ENCODE peak calls at places on chromosome 14, in ten cellular contexts. C, Q, F, E, W, H, B, T, Y and R are unnamed samples.

GRCh38 chr14:68337279-68337678 is 455.6 kb downstream of the ZFP36L1 start:
- DNase-seq in H (no peak), F (no peak), E (no peak), B (peak; percentile 86), C (no peak), Q (no peak), Y (no peak), W (no peak), T (no peak), R (no peak)

GRCh38 chr14:31205681-31206535 is 1.7 kb downstream of the HECTD1 start:
- DNase-seq in Y (no peak), H (no peak), W (peak; percentile 88), B (no peak), F (peak; percentile 11), Q (no peak), E (peak; percentile 21), C (no peak), T (peak; percentile 52), R (no peak)

GRCh38 chr14:23566112-23566781 is 1.3 kb downstream of the AP1G2 start:
- DNase-seq in W (no peak), F (no peak), C (no peak), H (no peak), E (no peak), T (no peak), Y (no peak), B (no peak), Q (no peak), R (peak; percentile 46)

GRCh38 chr14:51846631-51847488 is 13.6 kb upstream of the GNG2 start:
- DNase-seq in T (no peak), Y (peak; percentile 75), W (peak; percentile 53), B (peak; percentile 98), C (peak; percentile 84), E (no peak), H (peak; percentile 63), Q (peak; percentile 88), F (peak; percentile 98), R (peak; percentile 63)

GRCh38 chr14:35332517-35333346 is 40.5 kb downstream of the PSMA6 start:
- DNase-seq in W (no peak), C (peak; percentile 69), T (no peak), Q (peak; percentile 44), E (no peak), B (peak; percentile 26), H (peak; percentile 45), F (no peak), Y (peak; percentile 49), R (peak; percentile 74)

GRCh38 chr14:32709072-32709471 is 229.6 kb upstream of the NPAS3 start:
- DNase-seq in Q (no peak), F (no peak), W (peak; percentile 77), Y (no peak), H (no peak), T (no peak), E (no peak), C (no peak), B (no peak), R (no peak)

GRCh38 chr14:47976139-47976538 is 300.7 kb upstream of the MDGA2 start:
- DNase-seq in F (no peak), H (no peak), T (no peak), C (no peak), Y (no peak), E (no peak), W (no peak), B (no peak), Q (no peak), R (no peak)

GRCh38 chr14:55847766-55848165 is 267.8 kb downstream of the KTN1 start:
- DNase-seq in W (peak; percentile 72), C (no peak), Y (no peak), F (no peak), E (no peak), Q (no peak), H (no peak), T (no peak), B (no peak), R (no peak)

GRCh38 chr14:105330491-105330895 is 15.9 kb downstream of the PACS2 start:
- DNase-seq in Q (no peak), H (no peak), W (peak; percentile 60), F (no peak), T (no peak), E (peak; percentile 23), C (no peak), Y (no peak), B (peak; percentile 16), R (peak; percentile 73)

GRCh38 chr14:23559010-23559920 is 3.2 kb downstream of the THTPA start:
- DNase-seq in E (peak; percentile 33), H (peak; percentile 45), T (peak; percentile 78), Y (peak; percentile 42), C (peak; percentile 82), B (peak; percentile 53), Q (peak; percentile 74), F (peak; percentile 49), W (peak; percentile 55), R (peak; percentile 77)

GRCh38 chr14:74526854-74527585 is 33.5 kb downstream of the ISCA2 start:
- DNase-seq in T (no peak), F (no peak), W (no peak), Y (no peak), C (no peak), Q (no peak), E (no peak), B (peak; percentile 3), H (no peak), R (no peak)

GRCh38 chr14:57576498-57576897 is 82.8 kb upstream of the CCDC198 start:
- DNase-seq in B (no peak), C (no peak), Q (no peak), E (no peak), H (no peak), W (no peak), T (peak; percentile 78), Y (no peak), F (no peak), R (no peak)

GRCh38 chr14:67952786-67953185 is 133.2 kb downstream of the RAD51B start:
- DNase-seq in F (no peak), W (no peak), B (no peak), H (no peak), Y (no peak), C (no peak), E (no peak), Q (no peak), T (no peak), R (no peak)

GRCh38 chr14:105537580-105538474 is 11.4 kb downstream of the TMEM121 start:
- DNase-seq in Y (no peak), Q (peak; percentile 84), B (peak; percentile 8), C (peak; percentile 82), H (peak; percentile 56), T (peak; percentile 50), F (peak; percentile 50), W (no peak), E (peak; percentile 7), R (peak; percentile 82)

GRCh38 chr14:104532191-104532555 is 47.4 kb upstream of the C14orf180 start:
- DNase-seq in T (no peak), B (no peak), E (no peak), Y (no peak), W (no peak), C (no peak), H (no peak), Q (no peak), F (no peak), R (no peak)

GRCh38 chr14:36520601-36521525 is 831 bp upstream of the NKX2-1 start:
- DNase-seq in E (peak; percentile 48), W (peak; percentile 2), C (no peak), T (peak; percentile 54), Y (no peak), H (no peak), B (no peak), Q (no peak), F (peak; percentile 89), R (peak; percentile 84)

GRCh38 chr14:22122227-22123187 is 448.9 kb upstream of the OR4E1 start:
- DNase-seq in Q (no peak), Y (no peak), W (peak; percentile 5), T (no peak), E (peak; percentile 15), H (no peak), C (no peak), B (no peak), F (no peak), R (no peak)

GRCh38 chr14:91732859-91733477 is 1.1 kb upstream of the CATSPERB start:
- DNase-seq in W (no peak), E (no peak), Q (no peak), Y (no peak), T (no peak), B (no peak), F (peak; percentile 3), H (no peak), C (no peak), R (no peak)